ENCODE peak calls at places on chromosome X, in ten cellular contexts. One of them, this sample, is unnamed.

GRCh38 chrX:23902419-23902818 is 5.3 kb downstream of the APOO start:
- DNase-seq in IMR-90: peak; percentile 73
- DNase-seq in AG09309: no peak
- DNase-seq in K562: peak; percentile 50
- DNase-seq in fibroblast of mammary gland: peak; percentile 72
- DNase-seq in hepatocyte: peak; percentile 78
- DNase-seq in heart right ventricle: peak; percentile 8
- DNase-seq in AG04449: no peak
- DNase-seq in AG09319: peak; percentile 18
- DNase-seq in progenitor cell of endocrine pancreas: no peak
- DNase-seq in this sample: peak; percentile 66

GRCh38 chrX:36116222-36116621 is 196.7 kb downstream of the CFAP47 start:
- DNase-seq in heart right ventricle: no peak
- DNase-seq in hepatocyte: no peak
- DNase-seq in fibroblast of mammary gland: no peak
- DNase-seq in AG04449: no peak
- DNase-seq in K562: no peak
- DNase-seq in AG09309: no peak
- DNase-seq in AG09319: no peak
- DNase-seq in IMR-90: no peak
- DNase-seq in progenitor cell of endocrine pancreas: no peak
- DNase-seq in this sample: no peak

GRCh38 chrX:139877710-139878414 is 55.0 kb downstream of the ATP11C start:
- DNase-seq in fibroblast of mammary gland: peak; percentile 30
- DNase-seq in IMR-90: peak; percentile 20
- DNase-seq in heart right ventricle: no peak
- DNase-seq in K562: peak; percentile 32
- DNase-seq in hepatocyte: no peak
- DNase-seq in progenitor cell of endocrine pancreas: no peak
- DNase-seq in AG09309: no peak
- DNase-seq in AG09319: no peak
- DNase-seq in AG04449: no peak
- DNase-seq in this sample: peak; percentile 38

GRCh38 chrX:130299279-130300009 is 30.7 kb upstream of the ZNF280C start:
- DNase-seq in IMR-90: no peak
- DNase-seq in AG09319: no peak
- DNase-seq in hepatocyte: no peak
- DNase-seq in progenitor cell of endocrine pancreas: no peak
- DNase-seq in heart right ventricle: no peak
- DNase-seq in AG04449: no peak
- DNase-seq in K562: peak; percentile 13
- DNase-seq in AG09309: no peak
- DNase-seq in fibroblast of mammary gland: no peak
- DNase-seq in this sample: no peak

GRCh38 chrX:140141444-140142029 is 176.2 kb upstream of the CXorf66 start:
- DNase-seq in fibroblast of mammary gland: peak; percentile 29
- DNase-seq in hepatocyte: peak; percentile 41
- DNase-seq in AG09319: no peak
- DNase-seq in AG09309: no peak
- DNase-seq in IMR-90: peak; percentile 31
- DNase-seq in heart right ventricle: no peak
- DNase-seq in AG04449: no peak
- DNase-seq in progenitor cell of endocrine pancreas: peak; percentile 46
- DNase-seq in K562: peak; percentile 31
- DNase-seq in this sample: peak; percentile 73

GRCh38 chrX:87337267-87337666 is 180.3 kb upstream of the KLHL4 start:
- DNase-seq in AG09319: no peak
- DNase-seq in AG04449: no peak
- DNase-seq in progenitor cell of endocrine pancreas: no peak
- DNase-seq in AG09309: no peak
- DNase-seq in fibroblast of mammary gland: no peak
- DNase-seq in heart right ventricle: no peak
- DNase-seq in IMR-90: no peak
- DNase-seq in hepatocyte: no peak
- DNase-seq in K562: no peak
- DNase-seq in this sample: no peak

GRCh38 chrX:25013593-25014365 is 2.0 kb downstream of the ARX start:
- DNase-seq in AG04449: no peak
- DNase-seq in heart right ventricle: no peak
- DNase-seq in hepatocyte: peak; percentile 43
- DNase-seq in IMR-90: no peak
- DNase-seq in AG09319: no peak
- DNase-seq in AG09309: no peak
- DNase-seq in fibroblast of mammary gland: no peak
- DNase-seq in K562: peak; percentile 36
- DNase-seq in progenitor cell of endocrine pancreas: no peak
- DNase-seq in this sample: no peak

GRCh38 chrX:141375011-141375730 is 132.9 kb upstream of the SPANXC start:
- DNase-seq in progenitor cell of endocrine pancreas: no peak
- DNase-seq in AG09319: no peak
- DNase-seq in fibroblast of mammary gland: peak; percentile 26
- DNase-seq in hepatocyte: no peak
- DNase-seq in heart right ventricle: no peak
- DNase-seq in AG09309: no peak
- DNase-seq in K562: no peak
- DNase-seq in AG04449: no peak
- DNase-seq in IMR-90: peak; percentile 1
- DNase-seq in this sample: peak; percentile 31

GRCh38 chrX:134847133-134847532 is 143.7 kb upstream of the SMIM10 start:
- DNase-seq in hepatocyte: no peak
- DNase-seq in K562: no peak
- DNase-seq in AG04449: no peak
- DNase-seq in IMR-90: no peak
- DNase-seq in AG09309: no peak
- DNase-seq in AG09319: no peak
- DNase-seq in fibroblast of mammary gland: no peak
- DNase-seq in heart right ventricle: no peak
- DNase-seq in progenitor cell of endocrine pancreas: no peak
- DNase-seq in this sample: no peak

GRCh38 chrX:109440475-109440874 is 41.4 kb downstream of the GUCY2F start:
- DNase-seq in fibroblast of mammary gland: no peak
- DNase-seq in AG04449: no peak
- DNase-seq in K562: no peak
- DNase-seq in heart right ventricle: no peak
- DNase-seq in AG09309: no peak
- DNase-seq in AG09319: no peak
- DNase-seq in hepatocyte: no peak
- DNase-seq in progenitor cell of endocrine pancreas: no peak
- DNase-seq in IMR-90: no peak
- DNase-seq in this sample: no peak

GRCh38 chrX:16664626-16665025 is 14.7 kb downstream of the S100G start:
- DNase-seq in heart right ventricle: no peak
- DNase-seq in progenitor cell of endocrine pancreas: no peak
- DNase-seq in fibroblast of mammary gland: no peak
- DNase-seq in hepatocyte: no peak
- DNase-seq in IMR-90: no peak
- DNase-seq in AG09309: no peak
- DNase-seq in AG09319: no peak
- DNase-seq in AG04449: no peak
- DNase-seq in K562: no peak
- DNase-seq in this sample: no peak

GRCh38 chrX:48589482-48590162 is 7.7 kb upstream of the WDR13 start:
- DNase-seq in AG04449: no peak
- DNase-seq in progenitor cell of endocrine pancreas: no peak
- DNase-seq in AG09319: no peak
- DNase-seq in AG09309: no peak
- DNase-seq in fibroblast of mammary gland: peak; percentile 60
- DNase-seq in hepatocyte: no peak
- DNase-seq in heart right ventricle: no peak
- DNase-seq in IMR-90: no peak
- DNase-seq in K562: peak; percentile 44
- DNase-seq in this sample: peak; percentile 81

GRCh38 chrX:19344661-19345060 is 934 bp downstream of the PDHA1 start:
- DNase-seq in K562: peak; percentile 8
- DNase-seq in IMR-90: no peak
- DNase-seq in AG04449: no peak
- DNase-seq in heart right ventricle: no peak
- DNase-seq in AG09309: no peak
- DNase-seq in hepatocyte: no peak
- DNase-seq in fibroblast of mammary gland: no peak
- DNase-seq in AG09319: no peak
- DNase-seq in progenitor cell of endocrine pancreas: no peak
- DNase-seq in this sample: no peak

GRCh38 chrX:1093112-1093511 is 119.3 kb downstream of the CRLF2 start:
- DNase-seq in AG09319: no peak
- DNase-seq in K562: no peak
- DNase-seq in heart right ventricle: no peak
- DNase-seq in AG04449: no peak
- DNase-seq in progenitor cell of endocrine pancreas: no peak
- DNase-seq in AG09309: no peak
- DNase-seq in fibroblast of mammary gland: no peak
- DNase-seq in IMR-90: no peak
- DNase-seq in hepatocyte: no peak
- DNase-seq in this sample: no peak

GRCh38 chrX:136250191-136251041 is 784 bp downstream of the MAP7D3 start:
- DNase-seq in AG04449: no peak
- DNase-seq in IMR-90: no peak
- DNase-seq in hepatocyte: peak; percentile 10
- DNase-seq in heart right ventricle: no peak
- DNase-seq in AG09309: no peak
- DNase-seq in AG09319: no peak
- DNase-seq in K562: peak; percentile 27
- DNase-seq in fibroblast of mammary gland: peak; percentile 37
- DNase-seq in progenitor cell of endocrine pancreas: no peak
- DNase-seq in this sample: no peak

GRCh38 chrX:106481341-106481740 is 130.4 kb upstream of the RADX start:
- DNase-seq in heart right ventricle: peak; percentile 17
- DNase-seq in progenitor cell of endocrine pancreas: peak; percentile 43
- DNase-seq in IMR-90: peak; percentile 41
- DNase-seq in fibroblast of mammary gland: peak; percentile 53
- DNase-seq in hepatocyte: peak; percentile 79
- DNase-seq in AG04449: no peak
- DNase-seq in AG09319: no peak
- DNase-seq in K562: peak; percentile 43
- DNase-seq in AG09309: peak; percentile 4
- DNase-seq in this sample: peak; percentile 67

GRCh38 chrX:131746491-131746968 is 202.7 kb downstream of the OR13H1 start:
- DNase-seq in fibroblast of mammary gland: peak; percentile 85
- DNase-seq in heart right ventricle: peak; percentile 8
- DNase-seq in hepatocyte: no peak
- DNase-seq in AG09309: no peak
- DNase-seq in AG04449: no peak
- DNase-seq in IMR-90: peak; percentile 86
- DNase-seq in progenitor cell of endocrine pancreas: no peak
- DNase-seq in K562: peak; percentile 78
- DNase-seq in AG09319: peak; percentile 71
- DNase-seq in this sample: peak; percentile 95
- TF ChIP-seq CTCF in fibroblast of mammary gland: peak; percentile 40
- TF ChIP-seq CTCF in heart right ventricle: no peak
- TF ChIP-seq CTCF in hepatocyte: no peak
- TF ChIP-seq CTCF in AG09309: peak; percentile 58
- TF ChIP-seq CTCF in AG04449: no peak
- TF ChIP-seq CTCF in IMR-90: peak; percentile 64
- TF ChIP-seq CTCF in progenitor cell of endocrine pancreas: no peak
- TF ChIP-seq CTCF in K562: peak; percentile 25
- TF ChIP-seq CTCF in AG09319: peak; percentile 29
- TF ChIP-seq CTCF in this sample: peak; percentile 62

GRCh38 chrX:71999535-71999934 is 88.9 kb downstream of the NHSL2 start:
- DNase-seq in fibroblast of mammary gland: no peak
- DNase-seq in IMR-90: no peak
- DNase-seq in AG09309: no peak
- DNase-seq in progenitor cell of endocrine pancreas: no peak
- DNase-seq in hepatocyte: no peak
- DNase-seq in AG04449: no peak
- DNase-seq in AG09319: no peak
- DNase-seq in heart right ventricle: no peak
- DNase-seq in K562: no peak
- DNase-seq in this sample: no peak
- TF ChIP-seq CTCF in fibroblast of mammary gland: no peak
- TF ChIP-seq CTCF in IMR-90: no peak
- TF ChIP-seq CTCF in AG09309: no peak
- TF ChIP-seq CTCF in progenitor cell of endocrine pancreas: no peak
- TF ChIP-seq CTCF in hepatocyte: no peak
- TF ChIP-seq CTCF in AG04449: no peak
- TF ChIP-seq CTCF in AG09319: no peak
- TF ChIP-seq CTCF in heart right ventricle: no peak
- TF ChIP-seq CTCF in K562: no peak
- TF ChIP-seq CTCF in this sample: no peak

GRCh38 chrX:92260102-92260501 is 480.9 kb downstream of the PCDH11X start:
- DNase-seq in IMR-90: no peak
- DNase-seq in hepatocyte: no peak
- DNase-seq in heart right ventricle: no peak
- DNase-seq in AG09319: no peak
- DNase-seq in AG09309: no peak
- DNase-seq in fibroblast of mammary gland: no peak
- DNase-seq in progenitor cell of endocrine pancreas: no peak
- DNase-seq in AG04449: no peak
- DNase-seq in K562: no peak
- DNase-seq in this sample: no peak
- TF ChIP-seq CTCF in IMR-90: no peak
- TF ChIP-seq CTCF in hepatocyte: no peak
- TF ChIP-seq CTCF in heart right ventricle: no peak
- TF ChIP-seq CTCF in AG09319: no peak
- TF ChIP-seq CTCF in AG09309: no peak
- TF ChIP-seq CTCF in fibroblast of mammary gland: no peak
- TF ChIP-seq CTCF in progenitor cell of endocrine pancreas: no peak
- TF ChIP-seq CTCF in AG04449: no peak
- TF ChIP-seq CTCF in K562: no peak
- TF ChIP-seq CTCF in this sample: no peak

GRCh38 chrX:151852294-151852693 is 60.4 kb upstream of the MAGEA4 start:
- DNase-seq in AG04449: no peak
- DNase-seq in IMR-90: no peak
- DNase-seq in progenitor cell of endocrine pancreas: no peak
- DNase-seq in AG09309: no peak
- DNase-seq in heart right ventricle: no peak
- DNase-seq in K562: peak; percentile 21
- DNase-seq in hepatocyte: no peak
- DNase-seq in AG09319: no peak
- DNase-seq in fibroblast of mammary gland: no peak
- DNase-seq in this sample: no peak
- TF ChIP-seq CTCF in AG04449: no peak
- TF ChIP-seq CTCF in IMR-90: no peak
- TF ChIP-seq CTCF in progenitor cell of endocrine pancreas: no peak
- TF ChIP-seq CTCF in AG09309: peak; percentile 3
- TF ChIP-seq CTCF in heart right ventricle: no peak
- TF ChIP-seq CTCF in K562: peak; percentile 19
- TF ChIP-seq CTCF in hepatocyte: no peak
- TF ChIP-seq CTCF in AG09319: no peak
- TF ChIP-seq CTCF in fibroblast of mammary gland: peak; percentile 14
- TF ChIP-seq CTCF in this sample: no peak

DNA sequence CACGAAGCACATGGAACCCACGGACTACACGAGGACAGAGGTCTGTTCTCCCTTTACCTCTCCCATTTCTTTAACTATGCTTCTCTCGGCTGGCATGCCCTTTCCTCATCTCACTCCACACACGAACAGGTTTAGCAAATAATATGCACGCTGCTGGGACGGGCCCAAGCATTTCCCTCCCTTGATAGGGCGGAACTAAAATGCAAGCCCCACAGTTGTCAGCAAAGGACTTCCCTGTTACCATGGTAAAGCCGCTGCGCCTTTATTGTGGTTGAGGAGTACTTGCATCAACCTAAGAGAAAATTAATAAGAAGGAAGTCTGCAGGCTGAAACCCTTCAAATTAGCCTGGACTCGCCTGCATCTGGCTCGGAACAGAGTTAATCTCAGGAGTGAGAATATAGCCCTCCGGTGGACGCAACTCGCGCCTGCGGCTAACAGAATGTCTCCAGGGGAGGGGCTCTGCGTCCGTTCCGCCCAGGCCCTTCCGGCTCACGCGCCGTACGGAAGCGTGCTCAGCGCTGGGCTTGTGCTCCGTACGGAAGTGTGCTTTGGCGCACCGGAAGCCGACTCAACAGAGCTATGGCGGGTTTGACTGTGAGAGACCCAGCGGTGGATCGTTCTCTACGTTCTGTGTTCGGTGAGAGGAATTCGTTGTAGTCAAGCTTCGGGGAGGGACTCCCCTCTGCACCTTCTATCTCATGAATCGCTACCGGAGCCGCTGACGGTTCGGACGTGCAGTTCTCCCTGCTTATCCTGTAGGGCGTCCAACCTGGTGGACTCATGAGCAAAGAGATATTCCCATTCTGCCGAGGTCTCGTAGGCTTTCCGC is at the start of gene CSTF2:
- DNase-seq in AG09309: peak; percentile 25
- DNase-seq in progenitor cell of endocrine pancreas: peak; percentile 57
- DNase-seq in fibroblast of mammary gland: peak; percentile 79
- DNase-seq in AG09319: peak; percentile 39
- DNase-seq in IMR-90: peak; percentile 79
- DNase-seq in K562: peak; percentile 92
- DNase-seq in AG04449: peak; percentile 10
- DNase-seq in hepatocyte: peak; percentile 86
- DNase-seq in heart right ventricle: peak; percentile 71
- DNase-seq in this sample: peak; percentile 75
- TF ChIP-seq CTCF in AG09309: no peak
- TF ChIP-seq CTCF in progenitor cell of endocrine pancreas: peak; percentile 36
- TF ChIP-seq CTCF in fibroblast of mammary gland: no peak
- TF ChIP-seq CTCF in AG09319: no peak
- TF ChIP-seq CTCF in IMR-90: no peak
- TF ChIP-seq CTCF in K562: peak; percentile 24
- TF ChIP-seq CTCF in AG04449: no peak
- TF ChIP-seq CTCF in hepatocyte: peak; percentile 18
- TF ChIP-seq CTCF in heart right ventricle: no peak
- TF ChIP-seq CTCF in this sample: no peak

This sample was measured in MCF 10A.